ENCODE peak calls at places on chromosome 12, in four cellular contexts. S is stimulated activated CD4-positive, alpha-beta T cell treated with anti-CD3 and anti-CD28 coated beads, TNF-alpha, amount 100 ng/mL, for 1 hour; W is ascending aorta; I is midbrain. J is an unnamed sample.

GRCh38 chr12:50017653-50018052 is 7.6 kb downstream of the RACGAP1 start:
- DNase-seq in I (no peak), S (no peak), W (no peak), J (no peak)

GRCh38 chr12:121089031-121089812 is 43.5 kb upstream of the P2RX7 start:
- DNase-seq in I (no peak), S (no peak), W (no peak), J (no peak)

GRCh38 chr12:23722655-23723054 is 226.8 kb downstream of the SOX5 start:
- DNase-seq in S (no peak), I (no peak), W (no peak), J (no peak)

GRCh38 chr12:4939418-4940023 is 29.8 kb downstream of the KCNA1 start:
- DNase-seq in S (no peak), W (no peak), I (no peak), J (peak)

GRCh38 chr12:120760349-120761245 is 35.0 kb downstream of the ACADS start:
- DNase-seq in I (no peak), S (no peak), W (no peak), J (no peak)

GRCh38 chr12:111546758-111547383 is 52.2 kb downstream of the ATXN2 start:
- DNase-seq in I (no peak), S (no peak), W (no peak), J (no peak)

GRCh38 chr12:123546281-123546680 is 12.8 kb upstream of the RILPL1 start:
- DNase-seq in W (no peak), S (no peak), I (no peak), J (no peak)

GRCh38 chr12:2417761-2418160 is 365.0 kb downstream of the CACNA1C start:
- DNase-seq in W (no peak), S (no peak), I (no peak), J (no peak)

GRCh38 chr12:106134294-106134949 is 4.3 kb downstream of the NUAK1 start:
- DNase-seq in I (no peak), W (no peak), S (no peak), J (no peak)

GRCh38 chr12:690466-690865 is 27.2 kb upstream of the NINJ2 start:
- DNase-seq in S (no peak), W (no peak), I (no peak), J (no peak)

GRCh38 chr12:113299619-113300237 is 35.2 kb downstream of the SLC8B1 start:
- DNase-seq in S (no peak), W (peak), I (no peak), J (peak)

GRCh38 chr12:1878695-1879094 is 39.8 kb downstream of the CACNA2D4 start:
- DNase-seq in S (no peak), I (no peak), W (no peak), J (no peak)

GRCh38 chr12:12975322-12976077 is 23.5 kb upstream of the GPRC5D start:
- DNase-seq in W (peak), I (peak), S (no peak), J (peak)

GRCh38 chr12:47817272-47818006 is 2.3 kb downstream of the HDAC7 start:
- DNase-seq in S (no peak), I (no peak), W (no peak), J (no peak)

GRCh38 chr12:12612403-12612802 is 727 bp downstream of the CREBL2 start:
- DNase-seq in I (no peak), W (no peak), S (no peak), J (peak)

GRCh38 chr12:69284131-69284530 is 44.8 kb downstream of the CPSF6 start:
- DNase-seq in W (peak), I (peak), S (no peak), J (peak)

GRCh38 chr12:71636704-71637115 is 26.9 kb downstream of the ZFC3H1 start:
- DNase-seq in S (no peak), W (no peak), I (peak), J (peak)

GRCh38 chr12:7588703-7589329 is 76.9 kb downstream of the APOBEC1 start:
- DNase-seq in I (peak), W (peak), S (peak), J (peak)

GRCh38 chr12:21502164-21502496 is 541 bp downstream of the GOLT1B start:
- DNase-seq in W (no peak), S (no peak), I (peak), J (peak)

GRCh38 chr12:6603095-6603567 is 4.0 kb downstream of the CHD4 start:
- DNase-seq in S (no peak), I (no peak), W (no peak), J (peak)

GRCh38 chr12:116698131-116698495 is 39.8 kb downstream of the SPRING1 start:
- DNase-seq in W (no peak), S (no peak), I (no peak), J (no peak)

GRCh38 chr12:119225454-119225853 is 46.7 kb downstream of the HSPB8 start:
- DNase-seq in W (no peak), S (no peak), I (no peak), J (no peak)

GRCh38 chr12:44510510-44510909 is 365.6 kb downstream of the NELL2 start:
- DNase-seq in S (no peak), I (no peak), W (no peak), J (no peak)

GRCh38 chr12:104457746-104458644 is 1.2 kb downstream of the CHST11 start:
- DNase-seq in W (peak), I (no peak), S (peak), J (no peak)

GRCh38 chr12:56298828-56299227 is 1.3 kb downstream of the CS start:
- DNase-seq in S (no peak), I (no peak), W (no peak), J (no peak)

J was measured in G401.